ENCODE peak calls at places on chromosomes 13 and 19, in nine cellular contexts. A is GM23338; H is mucosa of descending colon; Y is B cell; J is CD8-positive, alpha-beta T cell; I is lung; L is AG09319; V is LNCaP clone FGC; D is heart left ventricle. X is an unnamed sample.

GRCh38 chr19:17847538-17848366 is at the start of gene JAK3:
- DNase-seq in I (no peak), A (peak), V (no peak), J (peak), L (peak), Y (peak), H (peak), D (peak), X (no peak)

GRCh38 chr13:51781246-51782022 is 22.5 kb downstream of the DHRS12 start:
- DNase-seq in D (no peak), H (no peak), L (no peak), A (peak), I (no peak), Y (no peak), J (no peak), V (no peak), X (no peak)

GRCh38 chr13:42574435-42575311 is 721 bp downstream of the TNFSF11 start:
- DNase-seq in L (no peak), H (peak), I (no peak), Y (peak), A (peak), J (peak), D (no peak), V (no peak), X (no peak)

GRCh38 chr19:13804830-13805683 is 9.8 kb downstream of the ZSWIM4 start:
- DNase-seq in A (peak), Y (no peak), V (no peak), D (no peak), H (no peak), I (no peak), J (no peak), L (no peak), X (no peak)

GRCh38 chr19:589693-590395 is at the start of gene HCN2:
- DNase-seq in D (no peak), H (no peak), I (no peak), V (no peak), A (no peak), L (no peak), J (no peak), Y (no peak), X (no peak)

GRCh38 chr13:51601601-51602348 is 17.5 kb downstream of the WDFY2 start:
- DNase-seq in Y (no peak), H (no peak), J (no peak), V (no peak), A (no peak), I (no peak), L (no peak), D (no peak), X (no peak)

GRCh38 chr13:80048802-80049201 is 292.1 kb downstream of the SPRY2 start:
- DNase-seq in J (peak), I (peak), A (peak), H (peak), L (peak), D (peak), V (no peak), Y (no peak), X (peak)

GRCh38 chr19:10353793-10354391 is 14.5 kb upstream of the ICAM3 start:
- DNase-seq in V (no peak), A (peak), L (no peak), Y (peak), H (no peak), D (peak), I (no peak), J (no peak), X (no peak)

GRCh38 chr19:48476176-48476575 is 7.0 kb downstream of the CYTH2 start:
- DNase-seq in J (no peak), H (no peak), Y (no peak), D (no peak), V (no peak), A (no peak), L (no peak), I (no peak), X (no peak)

GRCh38 chr13:20426766-20427448 is 98.8 kb downstream of the CRYL1 start:
- DNase-seq in I (no peak), H (no peak), Y (no peak), L (no peak), A (no peak), J (no peak), V (no peak), D (no peak), X (no peak)

GRCh38 chr19:40523322-40524047 is 53.2 kb upstream of the SHKBP1 start:
- DNase-seq in J (no peak), A (peak), H (peak), I (peak), L (no peak), D (no peak), V (no peak), Y (no peak), X (no peak)

GRCh38 chr13:33270906-33271538 is 14.5 kb downstream of the STARD13 start:
- DNase-seq in H (no peak), L (no peak), J (no peak), A (no peak), I (no peak), V (peak), D (no peak), Y (no peak), X (no peak)

GRCh38 chr19:38514812-38515633 is 81.5 kb downstream of the RYR1 start:
- DNase-seq in I (peak), Y (peak), J (peak), L (peak), H (peak), A (peak), D (peak), V (no peak), X (no peak)

GRCh38 chr13:112582305-112582704 is 5.6 kb downstream of the TUBGCP3 start:
- DNase-seq in A (no peak), L (no peak), Y (no peak), I (no peak), V (no peak), H (no peak), J (no peak), D (no peak), X (no peak)

GRCh38 chr13:83881917-83882625 is at the start of gene SLITRK1:
- DNase-seq in I (no peak), J (no peak), D (no peak), H (peak), Y (no peak), A (peak), L (peak), V (peak), X (no peak)

GRCh38 chr19:45323671-45324081 is 1.0 kb upstream of the CKM start:
- DNase-seq in A (peak), L (no peak), J (no peak), Y (peak), D (peak), I (no peak), H (no peak), V (no peak), X (no peak)

GRCh38 chr19:38277969-38278680 is 13.8 kb downstream of the SPINT2 start:
- DNase-seq in J (no peak), I (peak), L (peak), A (no peak), V (no peak), H (no peak), D (peak), Y (no peak), X (no peak)

GRCh38 chr19:4379383-4380253 is 20.7 kb downstream of the SH3GL1 start:
- DNase-seq in J (no peak), H (no peak), Y (peak), A (no peak), V (no peak), I (peak), D (no peak), L (no peak), X (peak)

GRCh38 chr19:28168557-28168956 is 1044.4 kb downstream of the UQCRFS1 start:
- DNase-seq in H (no peak), V (no peak), A (peak), D (no peak), J (no peak), L (no peak), Y (no peak), I (no peak), X (peak)

GRCh38 chr19:3471954-3472655 is 8.2 kb downstream of the SMIM24 start:
- DNase-seq in J (peak), D (peak), I (no peak), L (no peak), V (no peak), H (no peak), Y (no peak), A (no peak), X (no peak)

GRCh38 chr13:85586856-85587255 is 212.4 kb downstream of the SLITRK6 start:
- DNase-seq in I (no peak), V (no peak), H (no peak), A (no peak), D (no peak), J (no peak), L (no peak), Y (no peak), X (no peak)

GRCh38 chr19:2119916-2120785 is 23.4 kb downstream of the IZUMO4 start:
- DNase-seq in Y (no peak), V (no peak), A (no peak), H (no peak), L (no peak), J (no peak), I (no peak), D (no peak), X (no peak)

GRCh38 chr19:42606660-42607351 is 12.1 kb upstream of the CEACAM8 start:
- DNase-seq in I (peak), A (peak), L (no peak), Y (peak), D (no peak), H (peak), V (peak), J (peak), X (no peak)

GRCh38 chr19:58581227-58582141 is 8.3 kb upstream of the MZF1 start:
- DNase-seq in H (peak), I (peak), J (peak), L (peak), Y (peak), A (peak), D (peak), V (no peak), X (no peak)
- TF ChIP-seq CTCF in H (peak), I (peak), J (peak), L (peak), Y (peak), A (peak), D (peak), V (peak), X (peak)

DNA sequence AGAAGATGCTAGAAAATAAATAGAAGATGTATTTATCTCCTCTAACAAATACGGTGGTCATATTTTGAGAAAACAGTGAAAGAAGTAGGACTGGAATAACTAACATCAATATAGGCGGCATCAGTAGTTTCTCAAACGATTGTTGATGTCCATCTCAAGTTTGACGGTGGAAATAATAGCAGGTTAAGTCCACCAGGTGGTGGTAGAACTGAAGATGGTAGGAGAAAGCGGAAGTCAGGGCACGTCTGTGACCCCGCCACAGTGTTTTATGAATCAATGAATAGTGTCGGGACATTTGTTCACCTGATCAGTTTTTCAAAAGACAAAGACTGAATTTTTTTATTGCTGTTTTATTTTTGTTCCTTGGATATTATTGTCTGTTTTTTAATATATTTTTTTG is 706.4 kb upstream of the SLC10A2 start:
- DNase-seq in J (no peak), I (no peak), D (no peak), A (peak), Y (no peak), V (no peak), L (no peak), H (no peak), X (no peak)
- TF ChIP-seq CTCF in J (no peak), I (no peak), D (no peak), A (peak), Y (no peak), V (peak), L (no peak), H (no peak), X (peak)

GRCh38 chr19:51511353-51511752 is 9.8 kb upstream of the SIGLEC12 start:
- DNase-seq in D (no peak), Y (no peak), A (peak), I (no peak), V (no peak), H (no peak), J (no peak), L (no peak), X (no peak)
- TF ChIP-seq CTCF in D (no peak), Y (no peak), A (peak), I (no peak), V (peak), H (no peak), J (no peak), L (no peak), X (peak)

GRCh38 chr13:22449251-22449650 is 731.5 kb upstream of the SGCG start:
- DNase-seq in I (no peak), J (no peak), D (no peak), A (no peak), Y (no peak), V (no peak), H (no peak), L (no peak), X (no peak)

GRCh38 chr13:22451345-22451744 is 729.4 kb upstream of the SGCG start:
- DNase-seq in H (no peak), I (no peak), Y (no peak), L (no peak), J (no peak), V (no peak), D (peak), A (peak), X (no peak)

DNA sequence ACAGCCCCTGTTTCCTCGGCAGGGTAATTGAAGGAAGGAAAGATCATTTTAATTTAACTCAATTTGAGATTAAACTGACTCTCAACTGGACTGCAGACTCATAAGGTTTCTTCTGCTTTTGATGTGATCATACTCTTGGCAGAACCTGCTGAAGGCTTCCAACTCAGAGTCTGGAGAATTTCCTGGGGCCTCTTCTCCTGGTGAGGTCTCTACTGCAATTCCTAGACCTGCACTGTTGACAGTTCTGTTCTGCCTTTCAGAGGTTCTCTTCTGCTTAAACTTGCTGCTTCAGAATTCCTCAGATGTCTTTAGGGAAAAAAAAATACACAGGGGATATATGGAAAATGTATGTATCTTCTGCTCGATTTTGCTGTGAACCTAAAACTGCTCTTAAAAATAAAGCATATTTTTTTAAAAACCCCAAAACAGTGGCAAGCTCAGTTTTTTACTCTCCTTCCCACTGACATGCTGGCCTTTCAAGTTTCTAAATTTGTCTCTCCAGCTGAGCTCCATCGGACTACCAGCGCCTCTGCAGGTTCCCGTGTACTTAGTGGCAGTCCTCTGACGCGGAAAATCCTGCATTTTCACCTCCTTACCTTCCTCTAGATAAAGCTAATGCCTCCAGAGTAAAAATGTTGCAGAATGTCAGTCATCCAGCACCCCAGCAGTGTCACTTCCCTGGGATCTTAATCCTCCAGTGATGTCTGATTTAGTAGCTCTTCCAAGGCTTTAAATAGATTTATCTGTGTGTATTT is 733.5 kb upstream of the SGCG start:
- DNase-seq in H (no peak), L (no peak), I (no peak), J (no peak), V (no peak), D (no peak), A (no peak), Y (no peak), X (no peak)
- TF ChIP-seq CTCF in H (no peak), L (no peak), I (no peak), J (no peak), V (no peak), D (peak), A (no peak), Y (no peak), X (no peak)

DNA sequence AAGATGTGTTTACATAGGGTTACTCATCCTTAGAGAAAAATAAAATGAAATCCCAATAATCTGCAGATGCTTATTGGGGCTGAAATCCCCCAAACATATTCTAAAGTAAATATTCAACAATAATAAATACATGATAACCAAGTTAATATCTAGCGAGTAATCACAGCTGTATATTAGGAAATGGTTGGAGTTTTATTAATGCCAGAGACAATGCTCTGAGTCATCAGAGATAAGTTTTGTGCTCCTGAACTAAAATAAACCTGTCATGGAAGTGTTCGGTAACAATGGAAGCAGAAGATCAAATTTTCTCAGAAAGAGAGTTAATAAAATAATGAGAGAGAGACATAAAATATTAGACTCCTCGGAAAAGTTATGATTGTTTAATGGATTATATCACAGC is 31.4 kb downstream of the FLT1 start:
- DNase-seq in L (no peak), V (no peak), A (no peak), J (no peak), H (no peak), Y (no peak), D (no peak), I (no peak), X (no peak)
- TF ChIP-seq CTCF in L (no peak), V (no peak), A (no peak), J (no peak), H (no peak), Y (no peak), D (no peak), I (no peak), X (no peak)

GRCh38 chr13:61760102-61760501 is 344.5 kb upstream of the PCDH20 start:
- DNase-seq in L (no peak), J (no peak), D (no peak), Y (no peak), V (no peak), A (no peak), I (no peak), H (no peak), X (no peak)
- TF ChIP-seq CTCF in L (no peak), J (no peak), D (no peak), Y (no peak), V (no peak), A (no peak), I (no peak), H (no peak), X (no peak)

GRCh38 chr19:35240322-35240721 is 8.5 kb upstream of the LSR start:
- DNase-seq in Y (no peak), D (no peak), I (no peak), V (no peak), L (no peak), J (peak), H (no peak), A (no peak), X (no peak)

GRCh38 chr19:35232912-35233311 is 4.4 kb upstream of the FAM187B start:
- DNase-seq in D (no peak), I (no peak), L (no peak), V (no peak), Y (no peak), J (no peak), A (no peak), H (no peak), X (no peak)

GRCh38 chr19:35241417-35241816 is 7.4 kb upstream of the LSR start:
- DNase-seq in D (no peak), J (no peak), V (no peak), H (no peak), Y (no peak), L (no peak), A (no peak), I (no peak), X (no peak)

GRCh38 chr19:35231956-35232746 is 3.6 kb upstream of the FAM187B start:
- DNase-seq in I (no peak), J (no peak), A (no peak), D (no peak), L (no peak), H (no peak), Y (no peak), V (no peak), X (no peak)

GRCh38 chr19:35236638-35237400 is 8.3 kb upstream of the FAM187B start:
- DNase-seq in J (no peak), V (no peak), Y (no peak), H (no peak), L (no peak), D (no peak), A (peak), I (no peak), X (no peak)
- TF ChIP-seq CTCF in J (no peak), V (no peak), Y (no peak), H (no peak), L (no peak), D (peak), A (peak), I (peak), X (peak)

GRCh38 chr13:103497404-103497803 is 431.2 kb upstream of the SLC10A2 start:
- DNase-seq in Y (no peak), L (no peak), D (no peak), H (no peak), V (no peak), I (no peak), A (no peak), J (no peak), X (no peak)
- TF ChIP-seq CTCF in Y (no peak), L (no peak), D (no peak), H (no peak), V (no peak), I (no peak), A (no peak), J (no peak), X (no peak)

GRCh38 chr19:7394728-7395359 is 46.1 kb downstream of the ARHGEF18 start:
- DNase-seq in L (peak), H (peak), J (peak), D (peak), Y (peak), A (peak), V (no peak), I (peak), X (no peak)

GRCh38 chr19:7397687-7398086 is 49.0 kb downstream of the ARHGEF18 start:
- DNase-seq in H (no peak), D (no peak), A (no peak), L (no peak), I (no peak), J (no peak), V (no peak), Y (no peak), X (no peak)

GRCh38 chr19:7393934-7394508 is 45.3 kb downstream of the ARHGEF18 start:
- DNase-seq in A (no peak), J (no peak), D (no peak), H (no peak), I (no peak), V (no peak), Y (no peak), L (no peak), X (no peak)

GRCh38 chr19:7395360-7395781 is 46.6 kb downstream of the ARHGEF18 start:
- DNase-seq in A (no peak), D (no peak), V (no peak), Y (no peak), J (no peak), L (no peak), H (no peak), I (no peak), X (no peak)

DNA sequence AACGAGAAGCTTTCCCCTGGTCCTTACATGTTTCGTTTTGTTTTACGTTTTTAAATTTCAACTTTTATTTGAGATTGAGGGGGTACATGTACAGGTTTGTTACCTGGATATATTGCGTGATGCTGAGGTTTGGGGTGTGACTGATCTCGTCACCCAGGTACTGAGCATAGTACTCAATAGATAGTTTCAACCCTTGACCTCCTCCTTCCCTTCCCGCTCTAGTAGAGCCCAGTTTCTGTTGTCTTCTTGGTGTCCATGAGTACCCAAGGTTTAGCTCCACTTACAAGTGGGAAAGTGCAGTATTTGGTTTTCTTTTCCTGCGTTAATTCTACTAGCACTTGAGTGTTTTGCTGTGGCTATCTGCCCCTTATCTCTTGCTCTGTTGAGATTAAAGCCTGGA is 47.1 kb downstream of the ARHGEF18 start:
- DNase-seq in D (no peak), J (no peak), Y (no peak), H (no peak), I (no peak), L (no peak), V (no peak), A (no peak), X (no peak)
- TF ChIP-seq CTCF in D (no peak), J (no peak), Y (no peak), H (no peak), I (no peak), L (no peak), V (no peak), A (no peak), X (no peak)

X was measured in epithelial cell of proximal tubule.